ENCODE peak calls at places on chromosomes 7 and 10, in six cellular contexts. B is IMR-90, U is H9, Z is H1, F is trophoblast cell, G is neuronal stem cell. D is an unnamed sample.

GRCh38 chr7:96624954-96625353 is 84.7 kb downstream of the SEM1 start:
- DNase-seq in Z (no peak), B (no peak), G (no peak), U (peak), F (no peak), D (no peak)

GRCh38 chr10:103127241-103127640 is 65.8 kb downstream of the NT5C2 start:
- DNase-seq in G (no peak), B (no peak), F (no peak), Z (no peak), U (no peak), D (no peak)

GRCh38 chr10:77820349-77820748 is 106.2 kb downstream of the DLG5 start:
- DNase-seq in Z (no peak), B (peak), G (no peak), U (no peak), F (no peak), D (no peak)

GRCh38 chr7:31335161-31335888 is 5.2 kb downstream of the NEUROD6 start:
- DNase-seq in Z (no peak), B (no peak), G (no peak), F (no peak), U (no peak), D (no peak)

GRCh38 chr10:47024399-47025252 is 113.4 kb downstream of the PTPN20 start:
- DNase-seq in U (peak), Z (peak), G (peak), B (peak), F (peak), D (peak)

GRCh38 chr10:76324283-76324682 is 892.9 kb downstream of the LRMDA start:
- DNase-seq in Z (no peak), U (no peak), F (no peak), B (no peak), G (no peak), D (no peak)

GRCh38 chr10:51159841-51160240 is 85.6 kb downstream of the PRKG1 start:
- DNase-seq in Z (no peak), G (no peak), U (no peak), F (no peak), B (peak), D (no peak)

GRCh38 chr7:87420173-87420572 is 55.3 kb downstream of the ABCB4 start:
- DNase-seq in F (no peak), Z (no peak), U (no peak), G (no peak), B (no peak), D (no peak)

GRCh38 chr7:133829336-133829897 is 297.7 kb upstream of the LRGUK start:
- DNase-seq in Z (no peak), G (no peak), F (no peak), B (peak), U (no peak), D (peak)

GRCh38 chr7:1418505-1419309 is 40.6 kb downstream of the MICALL2 start:
- DNase-seq in U (peak), B (peak), F (no peak), G (peak), Z (peak), D (peak)

GRCh38 chr7:103651978-103652377 is 206.0 kb upstream of the SLC26A5 start:
- DNase-seq in G (no peak), Z (no peak), F (no peak), U (no peak), B (no peak), D (no peak)

GRCh38 chr7:50068026-50068425 is 25.0 kb downstream of the ZPBP start:
- DNase-seq in G (no peak), Z (no peak), B (no peak), U (no peak), F (peak), D (no peak)

GRCh38 chr10:109412353-109412752 is 511.0 kb downstream of the XPNPEP1 start:
- DNase-seq in F (no peak), B (no peak), Z (no peak), U (no peak), G (no peak), D (no peak)

GRCh38 chr10:80487791-80488538 is 33.9 kb downstream of the TSPAN14 start:
- DNase-seq in U (no peak), G (no peak), F (no peak), B (no peak), Z (no peak), D (no peak)

GRCh38 chr7:114703677-114704076 is 218.2 kb upstream of the MDFIC start:
- DNase-seq in F (no peak), B (peak), U (no peak), Z (no peak), G (no peak), D (peak)

GRCh38 chr7:47458057-47458456 is 123.9 kb downstream of the TNS3 start:
- DNase-seq in G (no peak), B (peak), U (no peak), Z (no peak), F (no peak), D (peak)

GRCh38 chr7:155586843-155587440 is 40.6 kb upstream of the CNPY1 start:
- DNase-seq in F (no peak), G (no peak), Z (no peak), B (no peak), U (peak), D (no peak)

GRCh38 chr10:111207525-111207924 is 130.7 kb downstream of the ADRA2A start:
- DNase-seq in B (no peak), G (no peak), Z (no peak), U (no peak), F (no peak), D (no peak)

GRCh38 chr10:81564143-81564542 is 310.9 kb upstream of the NRG3 start:
- DNase-seq in Z (no peak), B (no peak), U (no peak), F (no peak), G (no peak), D (no peak)

GRCh38 chr10:77513783-77514331 is 123.8 kb downstream of the KCNMA1 start:
- DNase-seq in G (no peak), U (peak), F (no peak), B (peak), Z (no peak), D (peak)

GRCh38 chr10:123013456-123014419 is 4.9 kb downstream of the ACADSB start:
- DNase-seq in U (no peak), Z (no peak), G (no peak), B (no peak), F (no peak), D (no peak)

GRCh38 chr7:52168085-52168484 is 851.5 kb upstream of the COBL start:
- DNase-seq in G (no peak), F (no peak), U (peak), Z (peak), B (no peak), D (no peak)

GRCh38 chr10:77844713-77845454 is 81.7 kb downstream of the DLG5 start:
- DNase-seq in B (peak), F (peak), G (no peak), Z (no peak), U (peak), D (peak)

GRCh38 chr7:157273208-157274202 is 63.3 kb upstream of the DNAJB6 start:
- DNase-seq in F (peak), Z (peak), G (peak), B (peak), U (peak), D (peak)

GRCh38 chr10:24390146-24390700 is 181.3 kb downstream of the KIAA1217 start:
- DNase-seq in G (no peak), U (no peak), Z (no peak), B (no peak), F (no peak), D (no peak)

GRCh38 chr7:73973091-73973490 is 54.9 kb upstream of the ELN start:
- DNase-seq in B (no peak), F (no peak), U (no peak), G (no peak), Z (no peak), D (no peak)

GRCh38 chr10:3398825-3399646 is 226.5 kb upstream of the PITRM1 start:
- DNase-seq in B (no peak), F (peak), U (no peak), Z (no peak), G (no peak), D (no peak)

GRCh38 chr10:70477661-70478162 is 855 bp upstream of the PALD1 start:
- DNase-seq in B (peak), G (no peak), Z (no peak), U (no peak), F (no peak), D (no peak)

GRCh38 chr10:104791471-104791870 is 150.4 kb downstream of the SORCS3 start:
- DNase-seq in Z (no peak), U (no peak), G (no peak), F (no peak), B (no peak), D (no peak)

GRCh38 chr7:45869426-45869825 is 3.5 kb downstream of the CCDC201 start:
- DNase-seq in Z (no peak), B (peak), U (no peak), G (no peak), F (peak), D (peak)

GRCh38 chr7:27129729-27130539 is 623 bp downstream of the HOXA4 start:
- DNase-seq in G (no peak), F (peak), U (no peak), B (no peak), Z (no peak), D (peak)

GRCh38 chr7:45703373-45703821 is 129.2 kb downstream of the ADCY1 start:
- DNase-seq in U (peak), Z (no peak), G (no peak), F (no peak), B (no peak), D (no peak)

GRCh38 chr7:16739863-16740622 is 13.5 kb upstream of the TSPAN13 start:
- DNase-seq in F (no peak), B (peak), G (no peak), Z (no peak), U (no peak), D (peak)

GRCh38 chr10:87635498-87636312 is 24.0 kb upstream of the PAPSS2 start:
- DNase-seq in Z (no peak), G (no peak), F (peak), U (no peak), B (peak), D (peak)

GRCh38 chr7:58086871-58087535 is 637.0 kb downstream of the ZNF716 start:
- DNase-seq in U (no peak), G (no peak), B (no peak), Z (no peak), F (no peak), D (no peak)

GRCh38 chr7:58086461-58086860 is 636.5 kb downstream of the ZNF716 start:
- DNase-seq in U (no peak), Z (no peak), G (no peak), B (no peak), F (no peak), D (no peak)

GRCh38 chr7:58087536-58088190 is 637.7 kb downstream of the ZNF716 start:
- DNase-seq in G (no peak), F (no peak), U (no peak), Z (no peak), B (no peak), D (no peak)
- H3K14ac ChIP-seq in G (no peak), F (no peak), U (no peak), Z (no peak), B (no peak), D (no peak)

GRCh38 chr10:57624066-57624465 is 643.6 kb downstream of the IPMK start:
- DNase-seq in U (no peak), F (no peak), B (no peak), G (no peak), Z (no peak), D (no peak)
- H3K18ac ChIP-seq in U (no peak), F (peak), B (no peak), G (no peak), Z (no peak), D (no peak)

GRCh38 chr7:115731796-115732471 is 298.6 kb downstream of the TFEC start:
- DNase-seq in Z (no peak), B (peak), G (no peak), F (no peak), U (no peak), D (peak)
- H3K14ac ChIP-seq in Z (no peak), B (no peak), G (no peak), F (no peak), U (no peak), D (no peak)

DNA sequence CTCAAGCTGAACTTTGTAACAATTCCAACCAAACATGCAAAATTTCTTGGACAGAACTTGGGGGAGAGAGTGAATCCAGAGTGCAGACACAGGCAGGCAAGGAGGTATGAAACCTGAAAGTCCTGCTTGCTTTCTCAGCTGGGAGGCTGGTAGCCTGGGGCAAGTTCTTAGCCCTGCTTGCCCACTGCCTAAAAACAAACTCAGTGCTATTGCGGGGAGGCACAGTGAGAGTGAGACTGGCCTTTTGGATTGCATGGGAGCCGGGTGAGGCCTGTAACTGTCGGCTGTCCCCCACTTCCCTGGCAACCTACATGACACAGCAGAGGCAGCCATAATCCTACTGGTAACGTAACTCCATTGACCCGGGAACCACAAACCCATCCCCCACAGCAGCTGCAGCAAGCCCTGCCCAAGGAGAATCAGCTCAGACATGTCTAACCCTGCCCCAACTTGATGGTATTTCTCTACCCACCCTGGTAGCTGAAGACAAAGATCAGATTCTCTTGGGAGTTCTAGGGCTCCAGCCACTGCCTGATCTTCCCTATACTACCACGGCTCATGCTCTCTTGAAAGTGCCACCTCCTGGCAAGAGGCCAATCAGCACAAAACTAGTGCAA is 663.6 kb downstream of the GRM8 start:
- DNase-seq in F (peak), B (no peak), Z (no peak), G (no peak), U (no peak), D (no peak)
- H3K18ac ChIP-seq in F (peak), B (no peak), Z (no peak), G (no peak), U (no peak), D (no peak)

DNA sequence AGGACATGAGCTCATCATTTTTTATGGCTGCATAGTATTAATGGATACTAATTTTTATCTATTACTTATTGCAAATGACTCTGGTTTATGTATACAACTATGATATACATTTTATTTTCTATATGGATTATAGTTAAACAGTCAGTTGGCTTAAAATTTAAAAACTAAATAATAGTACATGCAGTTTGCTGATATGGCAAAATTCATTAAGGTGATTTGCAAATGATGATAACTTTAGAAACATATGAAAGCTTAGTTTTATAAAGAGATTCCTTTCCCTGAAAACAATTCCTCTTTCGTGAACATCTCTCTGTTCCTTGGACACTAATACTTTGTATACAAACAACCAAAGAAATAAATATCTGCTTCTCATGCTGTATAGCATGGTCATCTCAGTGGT is 165.5 kb upstream of the SEMA3E start:
- DNase-seq in Z (no peak), B (no peak), F (no peak), U (no peak), G (no peak), D (no peak)
- H3K14ac ChIP-seq in Z (no peak), B (no peak), F (no peak), U (no peak), G (no peak), D (no peak)

GRCh38 chr7:33760146-33760545 is 145.2 kb upstream of the BMPER start:
- DNase-seq in U (no peak), B (no peak), G (no peak), Z (no peak), F (no peak), D (no peak)
- H3K18ac ChIP-seq in U (no peak), B (no peak), G (no peak), Z (no peak), F (no peak), D (no peak)

GRCh38 chr10:22723343-22723779 is 9.0 kb upstream of the PIP4K2A start:
- DNase-seq in F (no peak), G (no peak), B (no peak), U (no peak), Z (no peak), D (no peak)
- H3K14ac ChIP-seq in F (no peak), G (no peak), B (no peak), U (no peak), Z (no peak), D (no peak)

GRCh38 chr10:106440767-106441166 is 723.7 kb downstream of the SORCS1 start:
- DNase-seq in B (no peak), Z (no peak), F (no peak), G (no peak), U (no peak), D (no peak)

GRCh38 chr10:106436123-106436740 is 728.3 kb downstream of the SORCS1 start:
- DNase-seq in G (no peak), F (peak), U (no peak), Z (no peak), B (peak), D (no peak)

GRCh38 chr10:106439366-106439765 is 725.1 kb downstream of the SORCS1 start:
- DNase-seq in B (no peak), F (no peak), Z (no peak), U (no peak), G (no peak), D (no peak)

GRCh38 chr10:106438386-106438785 is 726.1 kb downstream of the SORCS1 start:
- DNase-seq in Z (no peak), U (no peak), F (no peak), G (no peak), B (no peak), D (no peak)

DNA sequence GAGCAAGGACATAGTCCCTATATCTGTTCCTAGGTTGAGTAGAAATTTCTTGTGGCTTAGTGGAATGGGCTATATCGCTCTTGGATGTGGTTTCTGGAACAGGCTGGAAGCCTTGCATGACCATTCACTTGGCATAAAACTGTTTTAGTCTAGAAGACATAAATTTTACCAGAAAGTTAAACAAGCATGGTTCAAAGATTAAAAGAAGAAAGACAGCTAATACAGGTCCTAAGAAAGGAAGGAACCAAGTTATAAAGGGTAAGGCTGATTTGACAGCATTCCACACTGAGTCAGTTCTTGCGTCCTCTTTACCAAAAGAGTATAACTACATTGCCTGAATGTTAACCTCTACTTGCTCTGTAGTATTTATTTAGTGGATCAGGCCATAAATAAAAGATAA is 724.2 kb downstream of the SORCS1 start:
- DNase-seq in B (peak), F (no peak), U (no peak), Z (no peak), G (no peak), D (peak)
- H3K18ac ChIP-seq in B (no peak), F (no peak), U (no peak), Z (no peak), G (no peak), D (no peak)

GRCh38 chr10:33193057-33193866 is 141.2 kb downstream of the NRP1 start:
- DNase-seq in G (peak), U (peak), Z (peak), F (peak), B (peak), D (peak)

GRCh38 chr10:33193867-33194521 is 140.5 kb downstream of the NRP1 start:
- DNase-seq in U (no peak), F (no peak), G (no peak), B (peak), Z (no peak), D (peak)

GRCh38 chr10:33196377-33196706 is 138.1 kb downstream of the NRP1 start:
- DNase-seq in F (no peak), B (no peak), Z (no peak), U (no peak), G (no peak), D (no peak)

GRCh38 chr10:33196710-33197406 is 137.6 kb downstream of the NRP1 start:
- DNase-seq in Z (no peak), G (no peak), U (no peak), F (no peak), B (no peak), D (peak)

GRCh38 chr10:33195608-33196376 is 138.7 kb downstream of the NRP1 start:
- DNase-seq in U (no peak), B (peak), G (no peak), Z (no peak), F (no peak), D (peak)
- H3K14ac ChIP-seq in U (no peak), B (no peak), G (no peak), Z (no peak), F (no peak), D (no peak)

DNA sequence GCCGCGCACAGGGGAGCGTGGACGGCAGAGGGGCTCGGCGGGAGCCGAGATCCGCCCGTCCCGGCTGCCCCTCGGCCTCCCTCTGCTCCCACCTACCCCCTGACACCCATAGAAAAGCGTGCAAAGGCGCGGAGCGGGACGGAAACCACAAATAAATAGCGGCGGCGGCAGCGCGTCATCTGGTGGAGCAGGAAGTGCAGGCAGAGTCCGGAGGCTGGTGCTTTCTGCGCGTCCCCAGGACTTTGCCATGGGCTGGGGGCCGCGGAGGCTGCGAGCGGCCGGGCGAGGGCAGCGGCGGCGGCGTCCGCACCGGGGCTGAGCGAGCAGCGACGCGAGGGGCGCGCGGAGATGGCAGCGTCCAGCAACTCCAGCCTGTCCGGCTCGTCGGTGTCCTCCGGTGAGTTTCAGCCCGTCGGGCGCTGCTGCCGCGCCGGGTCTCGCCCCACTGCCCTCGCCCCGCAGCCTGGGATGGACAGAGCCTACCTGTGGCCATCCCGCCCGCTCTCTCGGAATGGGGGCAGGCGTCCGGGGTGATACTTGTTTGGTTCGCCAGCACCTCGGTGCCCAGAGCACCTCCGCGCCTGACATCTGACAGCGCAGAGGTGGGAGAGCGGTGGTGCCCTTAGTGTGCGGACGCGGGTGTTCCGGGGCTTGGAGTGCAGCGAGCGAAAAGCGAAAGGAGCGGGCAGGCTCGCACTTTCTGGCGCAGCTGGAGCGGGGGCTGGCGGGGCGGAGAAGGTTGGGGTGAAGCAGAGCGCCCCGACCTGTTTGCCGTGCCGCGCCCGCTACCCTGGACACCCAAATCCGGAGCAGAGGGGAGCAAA is at the start of gene CHN2:
- DNase-seq in F (peak), U (peak), G (peak), B (no peak), Z (no peak), D (peak)
- H3K18ac ChIP-seq in F (peak), U (no peak), G (peak), B (no peak), Z (no peak), D (no peak)